ENCODE peak calls at places on chromosomes 5 and 9, in eight cellular contexts. C is NCI-H2029; R is NCI-H1694; S is head of caudate nucleus; J is non-pigmented ciliary epithelial cell; O is activated naive CD8-positive, alpha-beta T cell treated with anti-CD3 and anti-CD28 coated beads, Interleukin-2, amount 50 U/mL, for 16 hours; M is activated CD4-positive, alpha-beta T cell treated with anti-CD3 and anti-CD28 coated beads, Interleukin-2, amount 50 U/mL, for 1 hour; K is HuH-7. N is an unnamed sample.

GRCh38 chr9:13791816-13792215 is 512.3 kb upstream of the MPDZ start:
- DNase-seq in S (no peak), K (no peak), J (no peak), M (no peak), C (no peak), O (no peak), R (no peak), N (no peak)

GRCh38 chr5:82349651-82350050 is 71.5 kb upstream of the RPS23 start:
- DNase-seq in K (peak), C (no peak), M (peak), O (no peak), J (no peak), S (no peak), R (peak), N (no peak)

GRCh38 chr5:132692632-132692967 is 18.8 kb downstream of the IL4 start:
- DNase-seq in S (no peak), J (no peak), R (no peak), C (no peak), O (no peak), M (no peak), K (no peak), N (no peak)

GRCh38 chr9:129398101-129398795 is 220.2 kb upstream of the IER5L start:
- DNase-seq in C (no peak), O (no peak), J (no peak), S (no peak), K (no peak), R (no peak), M (no peak), N (no peak)

GRCh38 chr5:169909945-169910344 is 70.3 kb downstream of the INSYN2B start:
- DNase-seq in S (no peak), K (no peak), O (no peak), R (no peak), J (no peak), C (no peak), M (no peak), N (no peak)

GRCh38 chr5:117266237-117266725 is 691.7 kb upstream of the SEMA6A start:
- DNase-seq in K (no peak), O (no peak), R (no peak), M (no peak), C (no peak), J (no peak), S (no peak), N (no peak)

GRCh38 chr5:140321796-140322195 is 18.9 kb upstream of the PFDN1 start:
- DNase-seq in J (no peak), S (peak), R (no peak), K (no peak), M (no peak), C (no peak), O (no peak), N (no peak)

GRCh38 chr5:38468202-38468656 is 88.2 kb downstream of the LIFR start:
- DNase-seq in J (peak), C (no peak), S (no peak), K (no peak), R (no peak), M (no peak), O (no peak), N (no peak)

GRCh38 chr9:84228130-84228735 is 112.3 kb downstream of the SLC28A3 start:
- DNase-seq in M (no peak), S (no peak), R (no peak), J (no peak), C (no peak), K (no peak), O (no peak), N (no peak)

GRCh38 chr5:66538531-66538930 is 57.7 kb upstream of the MAST4 start:
- DNase-seq in S (no peak), R (no peak), J (no peak), M (no peak), O (no peak), C (no peak), K (no peak), N (no peak)

GRCh38 chr5:174794941-174795672 is 70.7 kb downstream of the MSX2 start:
- DNase-seq in C (no peak), S (no peak), J (no peak), M (no peak), K (no peak), R (no peak), O (no peak), N (no peak)

GRCh38 chr9:123239726-123240125 is 28.7 kb downstream of the STRBP start:
- DNase-seq in K (no peak), R (no peak), C (no peak), J (no peak), O (no peak), M (no peak), S (no peak), N (no peak)

GRCh38 chr9:133618726-133619125 is 9.5 kb upstream of the FAM163B start:
- DNase-seq in C (no peak), R (no peak), S (no peak), K (no peak), O (no peak), J (no peak), M (no peak), N (no peak)

GRCh38 chr5:115336201-115336720 is 39.8 kb upstream of the CCDC112 start:
- DNase-seq in R (no peak), M (no peak), C (no peak), O (no peak), J (no peak), S (no peak), K (no peak), N (no peak)